ENCODE peak calls at places on chromosome 21, in four cellular contexts. M, O, G and N are unnamed samples.

GRCh38 chr21:41681939-41682718 is 84.7 kb downstream of the RIPK4 start:
- DNase-seq in M (no peak), O (no peak), G (no peak), N (no peak)

GRCh38 chr21:14875186-14875585 is 189.6 kb downstream of the NRIP1 start:
- DNase-seq in O (no peak), M (no peak), G (no peak), N (no peak)

GRCh38 chr21:46213620-46214286 is 14.8 kb downstream of the LSS start:
- DNase-seq in O (no peak), G (no peak), M (no peak), N (no peak)

GRCh38 chr21:16194851-16195251 is 465.1 kb downstream of the USP25 start:
- DNase-seq in G (no peak), O (peak; percentile 15), M (peak; percentile 64), N (no peak)

GRCh38 chr21:14916676-14917141 is 148.1 kb downstream of the NRIP1 start:
- DNase-seq in O (no peak), M (peak; percentile 38), G (peak; percentile 11), N (no peak)

GRCh38 chr21:29148535-29148934 is 18.1 kb downstream of the MAP3K7CL start:
- DNase-seq in G (no peak), O (peak; percentile 26), M (peak; percentile 90), N (no peak)

GRCh38 chr21:37758997-37759396 is 157.3 kb downstream of the KCNJ6 start:
- DNase-seq in O (no peak), G (peak; percentile 56), M (peak; percentile 50), N (no peak)

GRCh38 chr21:41771625-41771945 is 4.7 kb upstream of the RIPK4 start:
- DNase-seq in O (no peak), M (no peak), G (no peak), N (no peak)

GRCh38 chr21:45540601-45540970 is 1.7 kb downstream of the SLC19A1 start:
- DNase-seq in O (no peak), G (no peak), M (no peak), N (no peak)

GRCh38 chr21:14762309-14762708 is 216.2 kb upstream of the SAMSN1 start:
- DNase-seq in O (no peak), G (no peak), M (no peak), N (no peak)

GRCh38 chr21:33541756-33542639 is at the start of gene GART:
- DNase-seq in M (peak; percentile 77), O (peak; percentile 51), G (peak; percentile 86), N (no peak)

GRCh38 chr21:29775462-29775861 is 164.3 kb downstream of the GRIK1 start:
- DNase-seq in O (no peak), G (no peak), M (no peak), N (no peak)

GRCh38 chr21:39451332-39452206 is at the start of gene SH3BGR:
- DNase-seq in G (no peak), O (no peak), M (no peak), N (no peak)

GRCh38 chr21:46154155-46154954 is 1.0 kb downstream of the FTCD start:
- DNase-seq in G (no peak), M (no peak), O (no peak), N (no peak)

GRCh38 chr21:35212393-35213127 is 163.5 kb upstream of the RUNX1 start:
- DNase-seq in O (no peak), M (peak; percentile 49), G (no peak), N (no peak)

DNA sequence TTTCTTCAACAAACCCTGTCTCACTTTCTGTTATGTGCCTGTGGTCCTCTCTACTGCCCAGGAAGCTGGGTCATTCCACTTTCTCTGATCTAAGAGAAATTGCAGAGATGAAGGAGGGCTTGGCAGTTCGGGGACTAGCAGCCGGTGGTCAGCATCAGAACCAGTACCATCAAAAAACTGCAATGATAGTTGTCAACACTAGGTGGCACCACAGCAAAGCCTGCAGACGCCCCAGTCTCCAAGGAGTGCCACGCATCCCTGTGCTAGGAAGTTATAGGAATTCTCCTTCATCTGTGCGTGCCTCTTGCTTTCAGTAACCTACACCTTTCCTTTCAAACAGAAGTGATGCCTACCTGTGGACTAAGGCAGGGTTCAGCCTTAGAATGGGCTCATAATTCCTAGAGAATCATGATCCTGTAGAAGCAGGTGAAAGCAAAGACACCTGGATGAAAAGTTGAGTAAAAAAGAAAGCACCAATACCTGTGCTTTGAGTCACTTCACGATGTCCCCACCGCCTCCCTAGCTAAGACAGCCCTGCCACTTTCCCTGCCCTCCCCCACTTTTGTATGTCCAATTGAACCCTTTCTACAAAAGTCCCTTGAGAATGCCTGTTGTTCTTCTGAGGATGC is 129.2 kb downstream of the ADAMTS1 start:
- DNase-seq in M (peak; percentile 31), O (peak; percentile 19), G (peak; percentile 46), N (no peak)
- TF ChIP-seq CTCF in M (peak; percentile 90), O (peak; percentile 75), G (peak; percentile 53), N (peak; percentile 55)

GRCh38 chr21:25607812-25608737 is 794 bp upstream of the MRPL39 start:
- DNase-seq in M (peak; percentile 86), O (peak; percentile 54), G (peak; percentile 67), N (peak; percentile 25)

DNA sequence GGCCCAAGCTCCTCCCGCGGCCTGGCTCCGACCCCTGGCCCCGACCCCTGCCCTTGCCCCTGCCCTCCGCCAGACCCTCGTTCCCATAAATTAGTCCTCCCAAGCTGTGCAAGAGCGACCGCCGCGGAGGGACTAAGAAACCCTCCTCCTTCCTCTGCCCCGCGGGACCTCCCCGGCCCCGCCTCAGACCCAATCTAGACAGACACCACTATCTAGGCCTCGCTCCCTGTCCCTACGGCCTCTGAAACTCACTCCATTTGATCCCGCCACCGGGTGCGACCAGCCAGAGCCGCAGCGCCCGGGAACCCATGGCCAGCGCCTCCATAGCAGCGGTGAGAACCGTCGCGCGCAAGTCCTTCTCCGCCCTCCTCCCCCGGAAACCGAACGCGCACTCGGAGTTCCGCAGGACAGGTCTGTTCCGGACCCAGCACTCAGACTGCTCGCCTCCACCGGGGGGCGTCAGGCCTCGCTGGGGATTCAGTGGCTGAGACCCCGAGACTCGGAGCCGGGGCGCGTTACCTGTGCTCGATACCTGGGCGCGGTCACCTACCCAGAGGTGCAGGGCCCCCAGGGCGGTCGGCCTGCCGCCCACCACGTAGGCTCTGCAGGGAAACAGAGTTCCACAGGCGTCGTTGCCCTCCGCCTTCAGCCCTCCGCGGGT is at the start of gene MRPL39:
- DNase-seq in O (peak; percentile 66), M (peak; percentile 91), G (peak; percentile 86), N (peak; percentile 60)
- TF ChIP-seq CTCF in O (peak; percentile 79), M (peak; percentile 83), G (peak; percentile 35), N (peak; percentile 56)

DNA sequence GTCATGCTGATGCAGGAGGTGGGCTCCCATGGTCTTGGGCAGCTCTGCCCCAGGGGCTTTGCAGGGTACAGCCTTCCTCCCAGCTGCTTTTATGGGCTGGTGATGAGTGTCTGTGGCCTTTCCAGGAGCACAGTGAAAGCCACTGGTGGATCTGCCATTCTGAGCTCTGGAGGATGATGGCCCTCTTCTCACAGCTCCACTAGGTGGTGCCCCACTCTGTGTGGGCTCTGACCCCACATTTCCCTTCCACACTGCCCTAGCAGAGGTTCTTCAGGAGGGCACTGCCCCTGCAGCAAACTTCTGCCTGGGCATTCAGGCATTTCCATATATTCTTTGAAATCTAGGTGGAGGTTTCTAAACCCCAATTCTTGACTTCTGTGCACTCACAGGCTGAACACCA is 1188.6 kb downstream of the MRPL39 start:
- DNase-seq in M (no peak), G (no peak), O (no peak), N (no peak)
- TF ChIP-seq CTCF in M (no peak), G (no peak), O (no peak), N (no peak)

GRCh38 chr21:44317241-44317782 is 17.5 kb downstream of the PFKL start:
- DNase-seq in G (no peak), O (no peak), M (no peak), N (no peak)
- TF ChIP-seq CTCF in G (no peak), O (no peak), M (no peak), N (no peak)